ENCODE peak calls at places on chromosomes 6 and 20, in seven cellular contexts. K is trophoblast cell, H is H9, X is mesendoderm, U is neuronal stem cell, L is mesenchymal stem cell, G is H1. D is an unnamed sample.
A peak's percentile ranks its signal among the peaks of the same experiment; 100 is the strongest.

GRCh38 chr20:25043499-25044260 is 14.3 kb downstream of the ACSS1 start:
- DNase-seq in K (no peak), H (no peak), X (no peak), U (no peak), L (no peak), G (no peak), D (no peak)

GRCh38 chr20:35776513-35777101 is 4.8 kb downstream of the PHF20 start:
- DNase-seq in K (peak; percentile 82), H (no peak), X (no peak), U (no peak), L (peak; percentile 48), G (no peak), D (peak; percentile 55)

GRCh38 chr6:160104821-160105517 is 16.6 kb upstream of the SLC22A1 start:
- DNase-seq in K (no peak), H (no peak), X (no peak), U (no peak), L (no peak), G (no peak), D (no peak)

GRCh38 chr6:72783667-72784066 is 161.8 kb downstream of the KCNQ5 start:
- DNase-seq in K (no peak), H (no peak), X (no peak), U (no peak), L (no peak), G (no peak), D (peak; percentile 73)

GRCh38 chr6:77403424-77403823 is 59.9 kb downstream of the HTR1B start:
- DNase-seq in K (peak; percentile 80), H (no peak), X (peak; percentile 71), U (peak; percentile 5), L (peak; percentile 67), G (no peak), D (peak; percentile 55)

GRCh38 chr20:63082308-63082938 is 75.7 kb upstream of the BHLHE23 start:
- DNase-seq in K (peak; percentile 66), H (peak; percentile 66), X (peak; percentile 53), U (peak; percentile 61), L (no peak), G (no peak), D (peak; percentile 11)

GRCh38 chr6:36712816-36713215 is 15.2 kb downstream of the RAB44 start:
- DNase-seq in K (no peak), H (no peak), X (no peak), U (no peak), L (no peak), G (no peak), D (no peak)

GRCh38 chr20:23160536-23161243 is 74.6 kb upstream of the CD93 start:
- DNase-seq in K (no peak), H (peak; percentile 38), X (no peak), U (no peak), L (no peak), G (no peak), D (no peak)

GRCh38 chr20:64206619-64207018 is 42.4 kb downstream of the MYT1 start:
- DNase-seq in K (no peak), H (no peak), X (no peak), U (no peak), L (no peak), G (no peak), D (no peak)

GRCh38 chr20:38883081-38883980 is 42.9 kb upstream of the FAM83D start:
- DNase-seq in K (no peak), H (no peak), X (no peak), U (no peak), L (no peak), G (no peak), D (peak; percentile 2)

GRCh38 chr6:77492529-77492928 is 29.2 kb upstream of the HTR1B start:
- DNase-seq in K (no peak), H (no peak), X (no peak), U (no peak), L (no peak), G (no peak), D (no peak)

GRCh38 chr6:109347779-109348178 is 34.5 kb downstream of the CD164 start:
- DNase-seq in K (no peak), H (no peak), X (no peak), U (no peak), L (no peak), G (no peak), D (no peak)

GRCh38 chr20:5000263-5001173 is 792 bp downstream of the SLC23A2 start:
- DNase-seq in K (peak; percentile 62), H (peak; percentile 54), X (peak; percentile 27), U (no peak), L (peak; percentile 30), G (no peak), D (peak; percentile 18)

GRCh38 chr6:21537660-21538059 is 55.9 kb upstream of the SOX4 start:
- DNase-seq in K (no peak), H (no peak), X (no peak), U (no peak), L (no peak), G (no peak), D (no peak)

GRCh38 chr6:3617681-3618299 is 133.7 kb downstream of the PXDC1 start:
- DNase-seq in K (no peak), H (no peak), X (no peak), U (no peak), L (no peak), G (no peak), D (no peak)

GRCh38 chr6:167700199-167700598 is 126.5 kb upstream of the AFDN start:
- DNase-seq in K (no peak), H (no peak), X (no peak), U (no peak), L (no peak), G (no peak), D (no peak)

GRCh38 chr20:23147964-23148720 is 62.0 kb upstream of the CD93 start:
- DNase-seq in K (peak; percentile 61), H (no peak), X (no peak), U (no peak), L (peak; percentile 98), G (no peak), D (peak; percentile 90)

GRCh38 chr6:156953478-156954146 is 176.4 kb downstream of the ARID1B start:
- DNase-seq in K (peak; percentile 99), H (no peak), X (peak; percentile 93), U (peak; percentile 49), L (peak; percentile 97), G (no peak), D (peak; percentile 99)

GRCh38 chr6:20400476-20401402 is 940 bp upstream of the E2F3 start:
- DNase-seq in K (no peak), H (no peak), X (peak; percentile 18), U (no peak), L (peak; percentile 61), G (no peak), D (no peak)

GRCh38 chr6:28947831-28948270 is 24.1 kb upstream of the TRIM27 start:
- DNase-seq in K (no peak), H (no peak), X (no peak), U (no peak), L (peak; percentile 65), G (no peak), D (peak; percentile 59)

GRCh38 chr20:63402860-63403220 is 41.7 kb upstream of the CHRNA4 start:
- DNase-seq in K (no peak), H (no peak), X (no peak), U (no peak), L (no peak), G (no peak), D (no peak)

GRCh38 chr20:3470208-3470626 is 601 bp upstream of the ATRN start:
- DNase-seq in K (no peak), H (no peak), X (no peak), U (no peak), L (no peak), G (no peak), D (no peak)

GRCh38 chr20:3471397-3472021 is 691 bp downstream of the ATRN start:
- DNase-seq in K (no peak), H (no peak), X (no peak), U (no peak), L (peak; percentile 2), G (no peak), D (no peak)

GRCh38 chr20:3473324-3473723 is 2.5 kb downstream of the ATRN start:
- DNase-seq in K (no peak), H (no peak), X (no peak), U (no peak), L (no peak), G (no peak), D (no peak)

GRCh38 chr20:3472105-3472504 is 1.3 kb downstream of the ATRN start:
- DNase-seq in K (peak; percentile 27), H (no peak), X (no peak), U (no peak), L (no peak), G (no peak), D (no peak)

GRCh38 chr20:3470627-3471396 is at the start of gene ATRN:
- DNase-seq in K (peak; percentile 86), H (peak; percentile 81), X (peak; percentile 84), U (peak; percentile 84), L (peak; percentile 90), G (peak; percentile 39), D (peak; percentile 89)
- H3K18ac ChIP-seq in K (peak within 1 kb of the TSS; percentile 49), H (peak within 1 kb of the TSS; percentile 12), X (peak within 1 kb of the TSS; percentile 88), U (peak within 1 kb of the TSS; percentile 98), L (peak within 1 kb of the TSS; percentile 98), G (no peak within 1 kb of the TSS), D (peak within 1 kb of the TSS; percentile 84)

DNA sequence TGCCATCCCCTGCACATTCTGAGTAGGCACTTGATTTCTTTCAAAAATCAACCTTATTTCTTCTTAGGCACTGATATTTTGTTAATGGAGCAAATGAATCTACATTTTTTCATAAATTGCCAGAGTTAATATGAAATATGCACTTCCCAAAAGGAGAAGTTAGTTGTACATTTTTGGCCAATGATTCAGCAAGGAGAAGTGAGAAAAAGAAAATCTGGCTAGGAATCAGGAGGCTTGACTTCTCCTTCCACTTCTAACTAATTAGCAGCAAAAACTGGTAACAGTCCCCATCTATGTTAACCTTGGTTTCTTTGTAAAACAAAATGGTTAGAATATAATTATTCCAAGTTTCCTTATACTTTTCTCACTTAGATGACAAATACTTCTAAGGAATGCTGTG is 7.0 kb upstream of the DSE start:
- DNase-seq in K (peak; percentile 62), H (no peak), X (no peak), U (no peak), L (peak; percentile 38), G (no peak), D (peak; percentile 38)
- H3K18ac ChIP-seq in K (no peak overlapping the region), H (no peak overlapping the region), X (no peak overlapping the region), U (no peak overlapping the region), L (no peak overlapping the region), G (no peak overlapping the region), D (peak overlapping the region; percentile 57)

GRCh38 chr20:17377222-17377621 is 150.4 kb downstream of the PCSK2 start:
- DNase-seq in K (no peak), H (no peak), X (no peak), U (no peak), L (no peak), G (no peak), D (no peak)
- H3K18ac ChIP-seq in K (no peak overlapping the region), H (no peak overlapping the region), X (no peak overlapping the region), U (no peak overlapping the region), L (no peak overlapping the region), G (no peak overlapping the region), D (no peak overlapping the region)

GRCh38 chr6:43407296-43407695 is 20.0 kb upstream of the ABCC10 start:
- DNase-seq in K (no peak), H (no peak), X (no peak), U (no peak), L (no peak), G (no peak), D (no peak)

GRCh38 chr6:43401730-43402129 is 25.6 kb upstream of the ABCC10 start:
- DNase-seq in K (no peak), H (no peak), X (no peak), U (no peak), L (no peak), G (no peak), D (no peak)

GRCh38 chr6:43402819-43403218 is 24.5 kb upstream of the ABCC10 start:
- DNase-seq in K (no peak), H (no peak), X (peak; percentile 32), U (no peak), L (peak; percentile 28), G (no peak), D (no peak)

GRCh38 chr6:43399932-43400487 is 27.3 kb upstream of the ABCC10 start:
- DNase-seq in K (no peak), H (no peak), X (no peak), U (no peak), L (no peak), G (no peak), D (no peak)

GRCh38 chr6:43405354-43405753 is 22.0 kb upstream of the ABCC10 start:
- DNase-seq in K (peak; percentile 21), H (no peak), X (no peak), U (no peak), L (peak; percentile 82), G (no peak), D (no peak)
- H3K18ac ChIP-seq in K (no peak overlapping the region), H (no peak overlapping the region), X (no peak overlapping the region), U (no peak overlapping the region), L (no peak overlapping the region), G (no peak overlapping the region), D (no peak overlapping the region)

D was measured in IMR-90.